ENCODE peak calls at places on chromosomes 13 and 19, in six cellular contexts. One of them, this sample, is unnamed.

GRCh38 chr13:27533155-27533643 is 82.8 kb upstream of the MTIF3 start:
- DNase-seq in activated CD4-positive, alpha-beta T cell treated with anti-CD3 and anti-CD28 coated beads, Interleukin-2, amount 10 ng/mL, durations not matched to agents 7 days and 5 days: peak
- DNase-seq in kidney tubule cell: peak
- DNase-seq in CD8-positive, alpha-beta memory T cell: peak
- DNase-seq in choroid plexus epithelial cell: peak
- DNase-seq in fibroblast of the conjunctiva: peak
- DNase-seq in this sample: peak

GRCh38 chr19:17254636-17255035 is 8.9 kb upstream of the NR2F6 start:
- DNase-seq in activated CD4-positive, alpha-beta T cell treated with anti-CD3 and anti-CD28 coated beads, Interleukin-2, amount 10 ng/mL, durations not matched to agents 7 days and 5 days: no peak
- DNase-seq in CD8-positive, alpha-beta memory T cell: no peak
- DNase-seq in choroid plexus epithelial cell: no peak
- DNase-seq in fibroblast of the conjunctiva: no peak
- DNase-seq in kidney tubule cell: no peak
- DNase-seq in this sample: no peak

GRCh38 chr19:41746593-41747227 is 8.6 kb upstream of the CEACAM6 start:
- DNase-seq in activated CD4-positive, alpha-beta T cell treated with anti-CD3 and anti-CD28 coated beads, Interleukin-2, amount 10 ng/mL, durations not matched to agents 7 days and 5 days: peak
- DNase-seq in CD8-positive, alpha-beta memory T cell: peak
- DNase-seq in fibroblast of the conjunctiva: peak
- DNase-seq in kidney tubule cell: peak
- DNase-seq in choroid plexus epithelial cell: peak
- DNase-seq in this sample: peak

GRCh38 chr19:56356944-56357343 is 36.4 kb downstream of the ZNF582 start:
- DNase-seq in fibroblast of the conjunctiva: no peak
- DNase-seq in activated CD4-positive, alpha-beta T cell treated with anti-CD3 and anti-CD28 coated beads, Interleukin-2, amount 10 ng/mL, durations not matched to agents 7 days and 5 days: no peak
- DNase-seq in CD8-positive, alpha-beta memory T cell: no peak
- DNase-seq in kidney tubule cell: no peak
- DNase-seq in choroid plexus epithelial cell: peak
- DNase-seq in this sample: no peak

GRCh38 chr13:47594833-47595232 is 406.2 kb downstream of the SUCLA2 start:
- DNase-seq in activated CD4-positive, alpha-beta T cell treated with anti-CD3 and anti-CD28 coated beads, Interleukin-2, amount 10 ng/mL, durations not matched to agents 7 days and 5 days: no peak
- DNase-seq in choroid plexus epithelial cell: peak
- DNase-seq in CD8-positive, alpha-beta memory T cell: no peak
- DNase-seq in kidney tubule cell: peak
- DNase-seq in fibroblast of the conjunctiva: no peak
- DNase-seq in this sample: no peak

GRCh38 chr19:50198431-50199253 is 4.8 kb upstream of the MYH14 start:
- DNase-seq in choroid plexus epithelial cell: no peak
- DNase-seq in fibroblast of the conjunctiva: no peak
- DNase-seq in kidney tubule cell: no peak
- DNase-seq in CD8-positive, alpha-beta memory T cell: no peak
- DNase-seq in activated CD4-positive, alpha-beta T cell treated with anti-CD3 and anti-CD28 coated beads, Interleukin-2, amount 10 ng/mL, durations not matched to agents 7 days and 5 days: no peak
- DNase-seq in this sample: no peak

GRCh38 chr13:73578251-73578875 is 519.6 kb downstream of the KLF5 start:
- DNase-seq in CD8-positive, alpha-beta memory T cell: no peak
- DNase-seq in activated CD4-positive, alpha-beta T cell treated with anti-CD3 and anti-CD28 coated beads, Interleukin-2, amount 10 ng/mL, durations not matched to agents 7 days and 5 days: no peak
- DNase-seq in choroid plexus epithelial cell: peak
- DNase-seq in fibroblast of the conjunctiva: no peak
- DNase-seq in kidney tubule cell: no peak
- DNase-seq in this sample: no peak

GRCh38 chr13:48493076-48493765 is 39.7 kb downstream of the RCBTB2 start:
- DNase-seq in CD8-positive, alpha-beta memory T cell: no peak
- DNase-seq in fibroblast of the conjunctiva: no peak
- DNase-seq in choroid plexus epithelial cell: no peak
- DNase-seq in kidney tubule cell: peak
- DNase-seq in activated CD4-positive, alpha-beta T cell treated with anti-CD3 and anti-CD28 coated beads, Interleukin-2, amount 10 ng/mL, durations not matched to agents 7 days and 5 days: no peak
- DNase-seq in this sample: no peak

GRCh38 chr19:51501594-51502263 is at the start of gene SIGLEC12:
- DNase-seq in CD8-positive, alpha-beta memory T cell: no peak
- DNase-seq in fibroblast of the conjunctiva: no peak
- DNase-seq in activated CD4-positive, alpha-beta T cell treated with anti-CD3 and anti-CD28 coated beads, Interleukin-2, amount 10 ng/mL, durations not matched to agents 7 days and 5 days: peak
- DNase-seq in choroid plexus epithelial cell: no peak
- DNase-seq in kidney tubule cell: no peak
- DNase-seq in this sample: peak

GRCh38 chr13:105971312-105971711 is 564.1 kb downstream of the EFNB2 start:
- DNase-seq in fibroblast of the conjunctiva: no peak
- DNase-seq in kidney tubule cell: no peak
- DNase-seq in activated CD4-positive, alpha-beta T cell treated with anti-CD3 and anti-CD28 coated beads, Interleukin-2, amount 10 ng/mL, durations not matched to agents 7 days and 5 days: no peak
- DNase-seq in CD8-positive, alpha-beta memory T cell: no peak
- DNase-seq in choroid plexus epithelial cell: no peak
- DNase-seq in this sample: no peak

GRCh38 chr19:39319098-39319891 is 1.4 kb downstream of the LRFN1 start:
- DNase-seq in kidney tubule cell: no peak
- DNase-seq in fibroblast of the conjunctiva: no peak
- DNase-seq in activated CD4-positive, alpha-beta T cell treated with anti-CD3 and anti-CD28 coated beads, Interleukin-2, amount 10 ng/mL, durations not matched to agents 7 days and 5 days: no peak
- DNase-seq in choroid plexus epithelial cell: no peak
- DNase-seq in CD8-positive, alpha-beta memory T cell: no peak
- DNase-seq in this sample: no peak

GRCh38 chr19:40629346-40629745 is 28.2 kb downstream of the LTBP4 start:
- DNase-seq in kidney tubule cell: no peak
- DNase-seq in fibroblast of the conjunctiva: no peak
- DNase-seq in activated CD4-positive, alpha-beta T cell treated with anti-CD3 and anti-CD28 coated beads, Interleukin-2, amount 10 ng/mL, durations not matched to agents 7 days and 5 days: no peak
- DNase-seq in choroid plexus epithelial cell: no peak
- DNase-seq in CD8-positive, alpha-beta memory T cell: no peak
- DNase-seq in this sample: no peak

GRCh38 chr13:45167611-45168554 is 33.0 kb downstream of the KCTD4 start:
- DNase-seq in choroid plexus epithelial cell: peak
- DNase-seq in kidney tubule cell: peak
- DNase-seq in fibroblast of the conjunctiva: no peak
- DNase-seq in activated CD4-positive, alpha-beta T cell treated with anti-CD3 and anti-CD28 coated beads, Interleukin-2, amount 10 ng/mL, durations not matched to agents 7 days and 5 days: no peak
- DNase-seq in CD8-positive, alpha-beta memory T cell: no peak
- DNase-seq in this sample: no peak

GRCh38 chr19:18775586-18776287 is 15.4 kb downstream of the COMP start:
- DNase-seq in fibroblast of the conjunctiva: no peak
- DNase-seq in kidney tubule cell: peak
- DNase-seq in choroid plexus epithelial cell: peak
- DNase-seq in activated CD4-positive, alpha-beta T cell treated with anti-CD3 and anti-CD28 coated beads, Interleukin-2, amount 10 ng/mL, durations not matched to agents 7 days and 5 days: no peak
- DNase-seq in CD8-positive, alpha-beta memory T cell: no peak
- DNase-seq in this sample: no peak

GRCh38 chr19:13211426-13212308 is 61.5 kb downstream of the IER2 start:
- DNase-seq in fibroblast of the conjunctiva: no peak
- DNase-seq in CD8-positive, alpha-beta memory T cell: no peak
- DNase-seq in activated CD4-positive, alpha-beta T cell treated with anti-CD3 and anti-CD28 coated beads, Interleukin-2, amount 10 ng/mL, durations not matched to agents 7 days and 5 days: no peak
- DNase-seq in kidney tubule cell: no peak
- DNase-seq in choroid plexus epithelial cell: no peak
- DNase-seq in this sample: no peak

GRCh38 chr13:110126391-110126961 is 180.5 kb downstream of the COL4A1 start:
- DNase-seq in choroid plexus epithelial cell: peak
- DNase-seq in CD8-positive, alpha-beta memory T cell: no peak
- DNase-seq in fibroblast of the conjunctiva: peak
- DNase-seq in kidney tubule cell: peak
- DNase-seq in activated CD4-positive, alpha-beta T cell treated with anti-CD3 and anti-CD28 coated beads, Interleukin-2, amount 10 ng/mL, durations not matched to agents 7 days and 5 days: no peak
- DNase-seq in this sample: no peak

GRCh38 chr19:50427997-50428425 is 4.7 kb upstream of the MYBPC2 start:
- DNase-seq in CD8-positive, alpha-beta memory T cell: no peak
- DNase-seq in choroid plexus epithelial cell: peak
- DNase-seq in fibroblast of the conjunctiva: peak
- DNase-seq in kidney tubule cell: peak
- DNase-seq in activated CD4-positive, alpha-beta T cell treated with anti-CD3 and anti-CD28 coated beads, Interleukin-2, amount 10 ng/mL, durations not matched to agents 7 days and 5 days: peak
- DNase-seq in this sample: peak

GRCh38 chr13:43054803-43055802 is 31.7 kb downstream of the DNAJC15 start:
- DNase-seq in fibroblast of the conjunctiva: peak
- DNase-seq in CD8-positive, alpha-beta memory T cell: no peak
- DNase-seq in activated CD4-positive, alpha-beta T cell treated with anti-CD3 and anti-CD28 coated beads, Interleukin-2, amount 10 ng/mL, durations not matched to agents 7 days and 5 days: peak
- DNase-seq in choroid plexus epithelial cell: peak
- DNase-seq in kidney tubule cell: peak
- DNase-seq in this sample: no peak

GRCh38 chr13:113656015-113656588 is 1.9 kb downstream of the ATP4B start:
- DNase-seq in fibroblast of the conjunctiva: no peak
- DNase-seq in kidney tubule cell: no peak
- DNase-seq in CD8-positive, alpha-beta memory T cell: no peak
- DNase-seq in activated CD4-positive, alpha-beta T cell treated with anti-CD3 and anti-CD28 coated beads, Interleukin-2, amount 10 ng/mL, durations not matched to agents 7 days and 5 days: no peak
- DNase-seq in choroid plexus epithelial cell: no peak
- DNase-seq in this sample: no peak

GRCh38 chr13:29767006-29767405 is 83.4 kb downstream of the UBL3 start:
- DNase-seq in activated CD4-positive, alpha-beta T cell treated with anti-CD3 and anti-CD28 coated beads, Interleukin-2, amount 10 ng/mL, durations not matched to agents 7 days and 5 days: no peak
- DNase-seq in choroid plexus epithelial cell: no peak
- DNase-seq in kidney tubule cell: no peak
- DNase-seq in fibroblast of the conjunctiva: no peak
- DNase-seq in CD8-positive, alpha-beta memory T cell: no peak
- DNase-seq in this sample: no peak

GRCh38 chr19:966481-967088 is 17.6 kb upstream of the WDR18 start:
- DNase-seq in choroid plexus epithelial cell: no peak
- DNase-seq in fibroblast of the conjunctiva: no peak
- DNase-seq in activated CD4-positive, alpha-beta T cell treated with anti-CD3 and anti-CD28 coated beads, Interleukin-2, amount 10 ng/mL, durations not matched to agents 7 days and 5 days: no peak
- DNase-seq in CD8-positive, alpha-beta memory T cell: no peak
- DNase-seq in kidney tubule cell: no peak
- DNase-seq in this sample: no peak

GRCh38 chr13:91167706-91168459 is 179.6 kb upstream of the MIR17HG start:
- DNase-seq in kidney tubule cell: no peak
- DNase-seq in CD8-positive, alpha-beta memory T cell: no peak
- DNase-seq in activated CD4-positive, alpha-beta T cell treated with anti-CD3 and anti-CD28 coated beads, Interleukin-2, amount 10 ng/mL, durations not matched to agents 7 days and 5 days: no peak
- DNase-seq in fibroblast of the conjunctiva: no peak
- DNase-seq in choroid plexus epithelial cell: no peak
- DNase-seq in this sample: no peak

GRCh38 chr13:114017028-114017630 is 43.3 kb upstream of the C13orf46 start:
- DNase-seq in activated CD4-positive, alpha-beta T cell treated with anti-CD3 and anti-CD28 coated beads, Interleukin-2, amount 10 ng/mL, durations not matched to agents 7 days and 5 days: no peak
- DNase-seq in fibroblast of the conjunctiva: no peak
- DNase-seq in CD8-positive, alpha-beta memory T cell: no peak
- DNase-seq in choroid plexus epithelial cell: peak
- DNase-seq in kidney tubule cell: no peak
- DNase-seq in this sample: no peak

GRCh38 chr13:25103711-25104110 is 7.8 kb downstream of the PABPC3 start:
- DNase-seq in fibroblast of the conjunctiva: no peak
- DNase-seq in CD8-positive, alpha-beta memory T cell: no peak
- DNase-seq in activated CD4-positive, alpha-beta T cell treated with anti-CD3 and anti-CD28 coated beads, Interleukin-2, amount 10 ng/mL, durations not matched to agents 7 days and 5 days: no peak
- DNase-seq in choroid plexus epithelial cell: no peak
- DNase-seq in kidney tubule cell: no peak
- DNase-seq in this sample: no peak

GRCh38 chr19:32599736-32600157 is 18.8 kb downstream of the PDCD5 start:
- DNase-seq in kidney tubule cell: peak
- DNase-seq in activated CD4-positive, alpha-beta T cell treated with anti-CD3 and anti-CD28 coated beads, Interleukin-2, amount 10 ng/mL, durations not matched to agents 7 days and 5 days: peak
- DNase-seq in CD8-positive, alpha-beta memory T cell: no peak
- DNase-seq in choroid plexus epithelial cell: peak
- DNase-seq in fibroblast of the conjunctiva: peak
- DNase-seq in this sample: peak

GRCh38 chr13:71842003-71842402 is 25.0 kb downstream of the DACH1 start:
- DNase-seq in CD8-positive, alpha-beta memory T cell: no peak
- DNase-seq in activated CD4-positive, alpha-beta T cell treated with anti-CD3 and anti-CD28 coated beads, Interleukin-2, amount 10 ng/mL, durations not matched to agents 7 days and 5 days: no peak
- DNase-seq in kidney tubule cell: no peak
- DNase-seq in fibroblast of the conjunctiva: no peak
- DNase-seq in choroid plexus epithelial cell: no peak
- DNase-seq in this sample: no peak

GRCh38 chr13:28035146-28035782 is 46.8 kb upstream of the URAD start:
- DNase-seq in CD8-positive, alpha-beta memory T cell: no peak
- DNase-seq in choroid plexus epithelial cell: no peak
- DNase-seq in fibroblast of the conjunctiva: no peak
- DNase-seq in kidney tubule cell: peak
- DNase-seq in activated CD4-positive, alpha-beta T cell treated with anti-CD3 and anti-CD28 coated beads, Interleukin-2, amount 10 ng/mL, durations not matched to agents 7 days and 5 days: no peak
- DNase-seq in this sample: no peak

GRCh38 chr13:30119476-30119875 is 187.9 kb downstream of the KATNAL1 start:
- DNase-seq in CD8-positive, alpha-beta memory T cell: no peak
- DNase-seq in activated CD4-positive, alpha-beta T cell treated with anti-CD3 and anti-CD28 coated beads, Interleukin-2, amount 10 ng/mL, durations not matched to agents 7 days and 5 days: peak
- DNase-seq in fibroblast of the conjunctiva: no peak
- DNase-seq in kidney tubule cell: peak
- DNase-seq in choroid plexus epithelial cell: peak
- DNase-seq in this sample: no peak

GRCh38 chr13:41459754-41460111 is 2.4 kb downstream of the RGCC start:
- DNase-seq in CD8-positive, alpha-beta memory T cell: no peak
- DNase-seq in fibroblast of the conjunctiva: no peak
- DNase-seq in choroid plexus epithelial cell: no peak
- DNase-seq in activated CD4-positive, alpha-beta T cell treated with anti-CD3 and anti-CD28 coated beads, Interleukin-2, amount 10 ng/mL, durations not matched to agents 7 days and 5 days: peak
- DNase-seq in kidney tubule cell: no peak
- DNase-seq in this sample: no peak

GRCh38 chr19:46746281-46746965 is at the start of gene STRN4:
- DNase-seq in kidney tubule cell: peak
- DNase-seq in CD8-positive, alpha-beta memory T cell: peak
- DNase-seq in activated CD4-positive, alpha-beta T cell treated with anti-CD3 and anti-CD28 coated beads, Interleukin-2, amount 10 ng/mL, durations not matched to agents 7 days and 5 days: peak
- DNase-seq in fibroblast of the conjunctiva: no peak
- DNase-seq in choroid plexus epithelial cell: no peak
- DNase-seq in this sample: peak

GRCh38 chr13:20704459-20705069 is 1.1 kb downstream of the IL17D start:
- DNase-seq in kidney tubule cell: no peak
- DNase-seq in CD8-positive, alpha-beta memory T cell: no peak
- DNase-seq in fibroblast of the conjunctiva: no peak
- DNase-seq in activated CD4-positive, alpha-beta T cell treated with anti-CD3 and anti-CD28 coated beads, Interleukin-2, amount 10 ng/mL, durations not matched to agents 7 days and 5 days: no peak
- DNase-seq in choroid plexus epithelial cell: no peak
- DNase-seq in this sample: no peak

GRCh38 chr13:109724603-109725002 is 61.8 kb downstream of the IRS2 start:
- DNase-seq in choroid plexus epithelial cell: no peak
- DNase-seq in kidney tubule cell: no peak
- DNase-seq in fibroblast of the conjunctiva: no peak
- DNase-seq in activated CD4-positive, alpha-beta T cell treated with anti-CD3 and anti-CD28 coated beads, Interleukin-2, amount 10 ng/mL, durations not matched to agents 7 days and 5 days: no peak
- DNase-seq in CD8-positive, alpha-beta memory T cell: no peak
- DNase-seq in this sample: no peak

This sample was measured in GM13976.